ENCODE peak calls at places on chromosomes 16 and 17, in four cellular contexts. One of them, this sample, is unnamed.

GRCh38 chr17:20218231-20218630 is 209.1 kb downstream of the SPECC1 start:
- DNase-seq in left ventricle myocardium inferior: no peak
- DNase-seq in cardiac muscle cell: no peak
- DNase-seq in prostate gland: no peak
- DNase-seq in this sample: no peak

GRCh38 chr17:1109606-1110523 is 69.9 kb downstream of the ABR start:
- DNase-seq in cardiac muscle cell: peak; percentile 61
- DNase-seq in left ventricle myocardium inferior: no peak
- DNase-seq in prostate gland: no peak
- DNase-seq in this sample: no peak

GRCh38 chr16:9046667-9047055 is 44.8 kb upstream of the HAPSTR1 start:
- DNase-seq in prostate gland: no peak
- DNase-seq in cardiac muscle cell: no peak
- DNase-seq in left ventricle myocardium inferior: no peak
- DNase-seq in this sample: no peak

GRCh38 chr16:85491798-85492616 is 121.1 kb upstream of the GSE1 start:
- DNase-seq in left ventricle myocardium inferior: peak; percentile 76
- DNase-seq in prostate gland: peak; percentile 94
- DNase-seq in cardiac muscle cell: peak; percentile 67
- DNase-seq in this sample: peak; percentile 80

GRCh38 chr17:76678330-76678729 is 32.4 kb downstream of the MXRA7 start:
- DNase-seq in cardiac muscle cell: no peak
- DNase-seq in left ventricle myocardium inferior: no peak
- DNase-seq in prostate gland: no peak
- DNase-seq in this sample: no peak

GRCh38 chr17:53631486-53631885 is 191.2 kb upstream of the KIF2B start:
- DNase-seq in prostate gland: no peak
- DNase-seq in cardiac muscle cell: no peak
- DNase-seq in left ventricle myocardium inferior: no peak
- DNase-seq in this sample: no peak

GRCh38 chr17:58079300-58080033 is 3.8 kb upstream of the DYNLL2 start:
- DNase-seq in left ventricle myocardium inferior: no peak
- DNase-seq in cardiac muscle cell: no peak
- DNase-seq in prostate gland: no peak
- DNase-seq in this sample: no peak

GRCh38 chr16:69848635-69849545 is 86.8 kb downstream of the WWP2 start:
- DNase-seq in cardiac muscle cell: peak; percentile 74
- DNase-seq in prostate gland: peak; percentile 74
- DNase-seq in left ventricle myocardium inferior: peak; percentile 86
- DNase-seq in this sample: peak; percentile 62

GRCh38 chr17:7886227-7887037 is 2.2 kb upstream of the CHD3 start:
- DNase-seq in prostate gland: peak; percentile 68
- DNase-seq in cardiac muscle cell: peak; percentile 51
- DNase-seq in left ventricle myocardium inferior: no peak
- DNase-seq in this sample: no peak

GRCh38 chr16:68798398-68798797 is 44.9 kb upstream of the TANGO6 start:
- DNase-seq in cardiac muscle cell: no peak
- DNase-seq in prostate gland: peak; percentile 44
- DNase-seq in left ventricle myocardium inferior: no peak
- DNase-seq in this sample: no peak

GRCh38 chr17:2613089-2613808 is 19.8 kb downstream of the PAFAH1B1 start:
- DNase-seq in left ventricle myocardium inferior: no peak
- DNase-seq in prostate gland: no peak
- DNase-seq in cardiac muscle cell: no peak
- DNase-seq in this sample: no peak

GRCh38 chr16:86905302-86905701 is 327.0 kb downstream of the FOXL1 start:
- DNase-seq in left ventricle myocardium inferior: no peak
- DNase-seq in cardiac muscle cell: no peak
- DNase-seq in prostate gland: no peak
- DNase-seq in this sample: no peak

GRCh38 chr17:78360371-78361226 is 722 bp upstream of the SOCS3 start:
- DNase-seq in prostate gland: peak; percentile 89
- DNase-seq in cardiac muscle cell: peak; percentile 95
- DNase-seq in left ventricle myocardium inferior: peak; percentile 92
- DNase-seq in this sample: peak; percentile 96

GRCh38 chr17:56819030-56819429 is 14.7 kb downstream of the C17orf67 start:
- DNase-seq in cardiac muscle cell: no peak
- DNase-seq in prostate gland: no peak
- DNase-seq in left ventricle myocardium inferior: no peak
- DNase-seq in this sample: no peak

GRCh38 chr17:298791-299450 is 53.7 kb downstream of the RPH3AL start:
- DNase-seq in cardiac muscle cell: no peak
- DNase-seq in left ventricle myocardium inferior: peak; percentile 75
- DNase-seq in prostate gland: no peak
- DNase-seq in this sample: no peak

GRCh38 chr17:78313735-78314648 is 45.9 kb downstream of the SOCS3 start:
- DNase-seq in left ventricle myocardium inferior: peak; percentile 80
- DNase-seq in prostate gland: peak; percentile 65
- DNase-seq in cardiac muscle cell: peak; percentile 69
- DNase-seq in this sample: peak; percentile 93

GRCh38 chr16:10349851-10350250 is 36.0 kb upstream of the ATF7IP2 start:
- DNase-seq in left ventricle myocardium inferior: no peak
- DNase-seq in cardiac muscle cell: no peak
- DNase-seq in prostate gland: no peak
- DNase-seq in this sample: no peak

GRCh38 chr16:12723681-12724080 is 80.0 kb downstream of the CPPED1 start:
- DNase-seq in cardiac muscle cell: no peak
- DNase-seq in prostate gland: no peak
- DNase-seq in left ventricle myocardium inferior: no peak
- DNase-seq in this sample: no peak

DNA sequence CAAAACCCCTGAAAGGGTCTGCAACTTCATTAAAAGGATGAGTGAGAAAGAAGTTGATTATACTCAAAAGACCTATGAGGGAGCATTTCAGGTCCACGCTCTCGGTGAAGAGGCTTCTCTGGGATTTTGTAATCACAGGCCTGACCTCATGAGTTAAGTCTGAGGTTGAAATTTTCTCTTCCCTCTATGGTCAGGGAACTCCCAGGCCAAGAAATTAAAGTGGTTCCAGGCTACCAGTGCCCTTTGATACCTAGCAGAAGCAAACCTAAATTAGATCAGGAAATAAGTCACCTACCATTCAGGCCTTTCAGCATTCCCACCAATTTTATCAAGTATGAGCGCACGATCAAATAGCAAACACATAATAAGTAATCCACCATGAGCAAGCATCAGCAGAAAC is 27.9 kb downstream of the MBTD1 start:
- DNase-seq in left ventricle myocardium inferior: no peak
- DNase-seq in cardiac muscle cell: no peak
- DNase-seq in prostate gland: no peak
- DNase-seq in this sample: no peak
- H3K4me1 ChIP-seq in left ventricle myocardium inferior: peaks cover 20% of the 10 kb centered on the region
- H3K4me1 ChIP-seq in cardiac muscle cell: no peaks in the 10 kb centered on the region
- H3K4me1 ChIP-seq in prostate gland: no peaks in the 10 kb centered on the region
- H3K4me1 ChIP-seq in this sample: no peaks in the 10 kb centered on the region

GRCh38 chr16:48932216-48932855 is 322.4 kb upstream of the N4BP1 start:
- DNase-seq in left ventricle myocardium inferior: no peak
- DNase-seq in prostate gland: no peak
- DNase-seq in cardiac muscle cell: no peak
- DNase-seq in this sample: no peak

GRCh38 chr16:48930951-48931553 is 321.1 kb upstream of the N4BP1 start:
- DNase-seq in prostate gland: no peak
- DNase-seq in cardiac muscle cell: no peak
- DNase-seq in left ventricle myocardium inferior: no peak
- DNase-seq in this sample: no peak

GRCh38 chr16:48936811-48937210 is 326.8 kb upstream of the N4BP1 start:
- DNase-seq in left ventricle myocardium inferior: no peak
- DNase-seq in prostate gland: no peak
- DNase-seq in cardiac muscle cell: no peak
- DNase-seq in this sample: no peak
- H3K27ac ChIP-seq in left ventricle myocardium inferior: no peak overlapping the region
- H3K27ac ChIP-seq in prostate gland: no peak overlapping the region
- H3K27ac ChIP-seq in cardiac muscle cell: no peak overlapping the region
- H3K27ac ChIP-seq in this sample: no peak overlapping the region

GRCh38 chr17:82924214-82924613 is 84.4 kb upstream of the ZNF750 start:
- DNase-seq in prostate gland: no peak
- DNase-seq in cardiac muscle cell: no peak
- DNase-seq in left ventricle myocardium inferior: no peak
- DNase-seq in this sample: no peak
- H3K4me1 ChIP-seq in prostate gland: no peaks in the 10 kb centered on the region
- H3K4me1 ChIP-seq in cardiac muscle cell: no peaks in the 10 kb centered on the region
- H3K4me1 ChIP-seq in left ventricle myocardium inferior: no peaks in the 10 kb centered on the region
- H3K4me1 ChIP-seq in this sample: no peaks in the 10 kb centered on the region

DNA sequence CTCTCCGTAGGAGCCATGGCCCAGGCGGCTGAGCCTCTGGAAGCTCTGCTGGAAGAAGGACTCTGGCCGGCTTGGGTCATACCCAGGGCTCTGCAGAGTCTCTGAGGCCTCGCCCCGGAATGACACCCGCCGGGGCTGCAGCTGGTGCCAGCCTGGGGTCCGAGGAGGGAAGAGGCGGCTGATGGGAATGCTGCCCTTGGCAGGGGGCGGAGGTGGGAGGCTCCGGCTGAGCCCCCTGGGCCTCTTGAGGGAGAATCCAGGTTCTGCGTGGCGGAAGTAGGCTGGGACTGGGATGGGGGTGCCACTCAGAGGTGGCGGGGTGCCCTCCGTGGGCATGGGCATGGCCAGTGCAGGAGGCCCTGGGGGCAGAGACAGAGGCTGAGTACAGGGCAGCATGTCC is 3.6 kb downstream of the PKMYT1 start:
- DNase-seq in prostate gland: no peak
- DNase-seq in cardiac muscle cell: no peak
- DNase-seq in left ventricle myocardium inferior: no peak
- DNase-seq in this sample: no peak
- H3K27ac ChIP-seq in prostate gland: peak overlapping the region; percentile 63
- H3K27ac ChIP-seq in cardiac muscle cell: no peak overlapping the region
- H3K27ac ChIP-seq in left ventricle myocardium inferior: no peak overlapping the region
- H3K27ac ChIP-seq in this sample: no peak overlapping the region

DNA sequence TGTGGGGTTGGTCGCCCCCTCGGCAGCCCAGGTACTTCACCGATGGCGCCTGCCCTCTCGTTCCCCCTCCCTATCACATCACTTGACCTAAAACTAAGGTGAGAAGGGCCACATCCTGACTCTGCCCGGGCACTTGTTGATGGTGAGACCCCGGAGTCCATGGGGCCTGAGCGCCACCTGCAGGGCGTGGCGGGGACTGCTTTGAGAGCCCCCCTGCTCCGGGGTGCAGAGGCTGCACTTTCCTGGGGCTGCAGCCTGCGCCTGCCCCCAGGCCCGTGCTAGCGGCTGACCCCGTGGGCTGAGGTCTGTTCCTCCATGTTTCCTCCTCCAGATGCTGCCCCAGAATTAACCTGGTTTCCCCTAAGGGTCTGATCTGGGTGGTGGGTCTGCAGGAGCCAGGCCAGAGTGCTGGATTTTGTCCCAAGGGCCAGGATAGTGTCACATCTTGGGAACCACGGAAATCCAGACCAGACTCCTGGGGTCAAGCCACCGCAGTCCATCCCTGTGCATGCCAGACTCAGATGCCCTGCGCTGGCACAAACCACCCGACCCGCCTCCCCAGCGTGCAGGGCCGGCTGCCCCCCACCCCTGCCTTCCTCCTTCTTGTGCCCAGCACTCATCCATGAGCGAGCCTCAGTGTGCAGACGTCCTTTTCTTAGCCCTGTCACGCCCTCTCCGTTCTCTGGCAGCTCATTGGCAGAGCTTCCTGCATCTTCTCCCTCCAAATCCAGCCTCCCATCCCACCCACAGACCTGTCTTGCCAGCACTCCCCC is 2.7 kb downstream of the NDUFAF8 start:
- DNase-seq in cardiac muscle cell: peak; percentile 72
- DNase-seq in prostate gland: peak; percentile 33
- DNase-seq in left ventricle myocardium inferior: no peak
- DNase-seq in this sample: no peak
- H3K4me1 ChIP-seq in cardiac muscle cell: peaks cover 8% of the 10 kb centered on the region
- H3K4me1 ChIP-seq in prostate gland: peaks cover 7% of the 10 kb centered on the region
- H3K4me1 ChIP-seq in left ventricle myocardium inferior: peaks cover 38% of the 10 kb centered on the region
- H3K4me1 ChIP-seq in this sample: peaks cover 2% of the 10 kb centered on the region

GRCh38 chr17:27853121-27853520 is 40.0 kb downstream of the LYRM9 start:
- DNase-seq in left ventricle myocardium inferior: no peak
- DNase-seq in cardiac muscle cell: no peak
- DNase-seq in prostate gland: no peak
- DNase-seq in this sample: no peak

GRCh38 chr17:27856676-27857429 is 36.3 kb downstream of the LYRM9 start:
- DNase-seq in prostate gland: no peak
- DNase-seq in cardiac muscle cell: peak; percentile 59
- DNase-seq in left ventricle myocardium inferior: no peak
- DNase-seq in this sample: no peak

GRCh38 chr17:27855454-27855853 is 37.7 kb downstream of the LYRM9 start:
- DNase-seq in cardiac muscle cell: no peak
- DNase-seq in prostate gland: no peak
- DNase-seq in left ventricle myocardium inferior: no peak
- DNase-seq in this sample: no peak

GRCh38 chr17:27849474-27850185 is 43.5 kb downstream of the LYRM9 start:
- DNase-seq in left ventricle myocardium inferior: no peak
- DNase-seq in cardiac muscle cell: no peak
- DNase-seq in prostate gland: no peak
- DNase-seq in this sample: no peak

GRCh38 chr17:27854163-27854562 is 39.0 kb downstream of the LYRM9 start:
- DNase-seq in cardiac muscle cell: no peak
- DNase-seq in prostate gland: no peak
- DNase-seq in left ventricle myocardium inferior: no peak
- DNase-seq in this sample: no peak
- H3K27ac ChIP-seq in cardiac muscle cell: no peak overlapping the region
- H3K27ac ChIP-seq in prostate gland: no peak overlapping the region
- H3K27ac ChIP-seq in left ventricle myocardium inferior: no peak overlapping the region
- H3K27ac ChIP-seq in this sample: no peak overlapping the region

GRCh38 chr17:39813631-39814030 is 50.5 kb downstream of the IKZF3 start:
- DNase-seq in prostate gland: no peak
- DNase-seq in cardiac muscle cell: no peak
- DNase-seq in left ventricle myocardium inferior: no peak
- DNase-seq in this sample: no peak

GRCh38 chr17:39810939-39811728 is 53.0 kb downstream of the IKZF3 start:
- DNase-seq in cardiac muscle cell: no peak
- DNase-seq in prostate gland: no peak
- DNase-seq in left ventricle myocardium inferior: no peak
- DNase-seq in this sample: no peak

GRCh38 chr17:39814497-39814896 is 49.6 kb downstream of the IKZF3 start:
- DNase-seq in prostate gland: no peak
- DNase-seq in left ventricle myocardium inferior: no peak
- DNase-seq in cardiac muscle cell: no peak
- DNase-seq in this sample: no peak

GRCh38 chr17:39809221-39809620 is 54.9 kb downstream of the IKZF3 start:
- DNase-seq in prostate gland: no peak
- DNase-seq in cardiac muscle cell: no peak
- DNase-seq in left ventricle myocardium inferior: no peak
- DNase-seq in this sample: no peak

GRCh38 chr17:39812466-39812865 is 51.6 kb downstream of the IKZF3 start:
- DNase-seq in left ventricle myocardium inferior: no peak
- DNase-seq in prostate gland: peak; percentile 71
- DNase-seq in cardiac muscle cell: no peak
- DNase-seq in this sample: peak; percentile 69
- H3K4me1 ChIP-seq in left ventricle myocardium inferior: no peaks in the 10 kb centered on the region
- H3K4me1 ChIP-seq in prostate gland: no peaks in the 10 kb centered on the region
- H3K4me1 ChIP-seq in cardiac muscle cell: no peaks in the 10 kb centered on the region
- H3K4me1 ChIP-seq in this sample: no peaks in the 10 kb centered on the region